ENCODE peak calls at places on chromosomes 12 and 14, in nine cellular contexts. G is GM12891, H is adrenal gland, Z is GM12878, N is tibial nerve, C is A549, S is esophagus squamous epithelium, F is body of pancreas, A is ovary. I is an unnamed sample.

GRCh38 chr12:125403145-125403789 is 338.0 kb downstream of the AACS start:
- DNase-seq in G (no peak), H (no peak), Z (no peak), N (no peak), C (no peak), S (no peak), F (no peak), A (no peak), I (peak; percentile 65)

GRCh38 chr12:79686171-79686570 is 4.6 kb downstream of the PAWR start:
- DNase-seq in G (no peak), H (no peak), Z (no peak), N (no peak), C (no peak), S (no peak), F (no peak), A (no peak), I (no peak)

GRCh38 chr12:57487055-57487596 is 742 bp upstream of the MARS1 start:
- DNase-seq in G (no peak), H (peak; percentile 59), Z (no peak), N (no peak), C (no peak), S (no peak), F (no peak), A (peak; percentile 44), I (no peak)

GRCh38 chr14:65302571-65303184 is 109.9 kb upstream of the FUT8 start:
- DNase-seq in G (no peak), H (no peak), Z (peak; percentile 98), N (no peak), C (no peak), S (no peak), F (peak; percentile 82), A (no peak), I (no peak)

GRCh38 chr12:11752403-11753150 is 103.1 kb downstream of the ETV6 start:
- DNase-seq in G (no peak), H (no peak), Z (no peak), N (no peak), C (no peak), S (no peak), F (no peak), A (no peak), I (no peak)

GRCh38 chr12:32419520-32419960 is 20.2 kb downstream of the FGD4 start:
- DNase-seq in G (no peak), H (no peak), Z (no peak), N (no peak), C (no peak), S (no peak), F (no peak), A (no peak), I (peak; percentile 19)

GRCh38 chr14:84814391-84814790 is 715.6 kb upstream of the FLRT2 start:
- DNase-seq in G (no peak), H (no peak), Z (no peak), N (no peak), C (no peak), S (no peak), F (no peak), A (no peak), I (no peak)

GRCh38 chr12:14664434-14665023 is 31.9 kb downstream of the GUCY2C start:
- DNase-seq in G (no peak), H (peak; percentile 57), Z (no peak), N (peak; percentile 74), C (peak; percentile 8), S (no peak), F (peak; percentile 53), A (no peak), I (peak; percentile 28)

GRCh38 chr12:123388948-123389559 is 5.1 kb downstream of the KMT5A start:
- DNase-seq in G (peak; percentile 49), H (no peak), Z (no peak), N (no peak), C (no peak), S (no peak), F (peak; percentile 15), A (peak; percentile 49), I (no peak)
- TF ChIP-seq POLR2A in G (no peak), H (no peak), Z (peak; percentile 64), N (peak; percentile 33), C (peak; percentile 36), S (peak; percentile 20), F (no peak), A (no peak), I (no peak)

GRCh38 chr12:4160314-4161040 is 113.1 kb upstream of the CCND2 start:
- DNase-seq in G (no peak), H (no peak), Z (no peak), N (no peak), C (no peak), S (no peak), F (no peak), A (no peak), I (no peak)

GRCh38 chr12:4161718-4162117 is 111.8 kb upstream of the CCND2 start:
- DNase-seq in G (no peak), H (no peak), Z (no peak), N (no peak), C (no peak), S (no peak), F (no peak), A (no peak), I (no peak)

GRCh38 chr12:4168041-4168440 is 105.5 kb upstream of the CCND2 start:
- DNase-seq in G (no peak), H (no peak), Z (no peak), N (no peak), C (no peak), S (no peak), F (no peak), A (no peak), I (no peak)

GRCh38 chr12:4169522-4169921 is 104.0 kb upstream of the CCND2 start:
- DNase-seq in G (no peak), H (no peak), Z (no peak), N (no peak), C (no peak), S (no peak), F (no peak), A (no peak), I (no peak)

GRCh38 chr12:4164591-4165558 is 108.7 kb upstream of the CCND2 start:
- DNase-seq in G (peak; percentile 55), H (peak; percentile 63), Z (no peak), N (no peak), C (no peak), S (no peak), F (no peak), A (peak; percentile 22), I (peak; percentile 13)
- TF ChIP-seq POLR2A in G (peak; percentile 63), H (no peak), Z (peak; percentile 82), N (no peak), C (no peak), S (no peak), F (no peak), A (no peak), I (no peak)

GRCh38 chr14:23160924-23161522 is 22.4 kb downstream of the SLC7A8 start:
- DNase-seq in G (no peak), H (peak; percentile 92), Z (no peak), N (no peak), C (no peak), S (peak; percentile 29), F (peak; percentile 71), A (peak; percentile 71), I (peak; percentile 30)
- TF ChIP-seq POLR2A in G (no peak), H (no peak), Z (no peak), N (no peak), C (no peak), S (no peak), F (no peak), A (no peak), I (no peak)

DNA sequence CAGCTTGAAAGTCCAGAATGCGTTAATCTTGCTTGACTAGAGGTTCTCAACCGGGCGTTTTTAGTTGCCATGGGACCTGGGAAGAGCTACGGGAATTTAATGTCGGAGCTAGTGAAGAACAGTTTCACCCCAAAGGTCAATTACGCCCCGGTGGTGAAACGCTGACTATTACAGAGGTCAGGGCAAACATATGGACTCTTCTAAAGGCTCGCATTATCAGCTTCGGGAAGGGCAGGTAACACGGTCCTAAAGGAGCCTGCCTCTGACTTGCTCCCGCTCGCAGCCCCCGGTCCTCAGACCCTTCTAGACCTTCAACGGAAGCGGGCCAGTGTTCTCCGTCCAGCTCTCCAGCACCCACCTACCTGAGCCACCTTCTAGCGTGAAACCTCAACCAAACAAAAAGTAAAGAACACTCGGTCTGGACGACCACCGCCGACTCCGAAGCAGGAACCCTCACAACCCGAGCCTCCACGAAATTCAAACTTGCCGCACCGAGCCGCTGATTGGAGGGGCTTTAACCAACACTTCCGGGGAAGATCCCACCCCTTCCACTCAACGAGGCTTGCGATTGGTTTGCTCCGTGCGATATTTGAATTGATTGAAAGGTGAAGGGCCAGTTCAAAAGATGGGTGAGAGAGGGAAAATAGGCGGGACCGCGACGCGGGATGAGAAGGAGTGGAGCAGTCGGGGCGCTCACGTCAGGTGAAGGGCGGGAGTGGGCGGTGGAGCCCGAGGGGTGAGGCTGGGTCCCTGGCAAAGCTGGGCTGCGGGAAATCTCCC is at the start of gene DLGAP5:
- DNase-seq in G (peak; percentile 74), H (peak; percentile 98), Z (peak; percentile 98), N (peak; percentile 93), C (peak; percentile 96), S (peak; percentile 57), F (peak; percentile 93), A (peak; percentile 92), I (peak; percentile 98)
- TF ChIP-seq POLR2A in G (no peak), H (no peak), Z (peak; percentile 77), N (peak; percentile 47), C (peak; percentile 57), S (peak; percentile 55), F (peak; percentile 51), A (no peak), I (peak; percentile 92)